ENCODE peak calls at places on chromosome 21, in eight cellular contexts. One of them, this sample, is unnamed. For H3K36me3, the result is how much of the 10 kb centered on the place peaks cover.

GRCh38 chr21:32174819-32175218 is 104.0 kb downstream of the MIS18A start:
- DNase-seq in IMR-90: no peak
- DNase-seq in HCT116: no peak
- DNase-seq in heart left ventricle: no peak
- DNase-seq in breast epithelium: no peak
- DNase-seq in prostate gland: no peak
- DNase-seq in ovary: no peak
- DNase-seq in sigmoid colon: no peak
- DNase-seq in this sample: no peak

GRCh38 chr21:26810266-26810665 is 34.9 kb downstream of the ADAMTS1 start:
- DNase-seq in sigmoid colon: no peak
- DNase-seq in HCT116: no peak
- DNase-seq in IMR-90: peak
- DNase-seq in breast epithelium: no peak
- DNase-seq in ovary: no peak
- DNase-seq in prostate gland: no peak
- DNase-seq in heart left ventricle: no peak
- DNase-seq in this sample: no peak

GRCh38 chr21:41369105-41369914 is 7.5 kb downstream of the MX2 start:
- DNase-seq in breast epithelium: peak
- DNase-seq in HCT116: no peak
- DNase-seq in prostate gland: no peak
- DNase-seq in IMR-90: no peak
- DNase-seq in ovary: peak
- DNase-seq in heart left ventricle: peak
- DNase-seq in sigmoid colon: peak
- DNase-seq in this sample: no peak

GRCh38 chr21:34576043-34576466 is 38.9 kb downstream of the RCAN1 start:
- DNase-seq in ovary: no peak
- DNase-seq in sigmoid colon: no peak
- DNase-seq in HCT116: no peak
- DNase-seq in prostate gland: peak
- DNase-seq in heart left ventricle: peak
- DNase-seq in breast epithelium: no peak
- DNase-seq in IMR-90: peak
- DNase-seq in this sample: no peak

GRCh38 chr21:19340303-19340702 is 936.7 kb upstream of the TMPRSS15 start:
- DNase-seq in IMR-90: no peak
- DNase-seq in ovary: no peak
- DNase-seq in sigmoid colon: no peak
- DNase-seq in HCT116: no peak
- DNase-seq in prostate gland: no peak
- DNase-seq in heart left ventricle: no peak
- DNase-seq in breast epithelium: no peak
- DNase-seq in this sample: no peak

GRCh38 chr21:36330904-36331303 is 10.9 kb downstream of the MORC3 start:
- DNase-seq in ovary: peak
- DNase-seq in sigmoid colon: no peak
- DNase-seq in heart left ventricle: no peak
- DNase-seq in HCT116: peak
- DNase-seq in breast epithelium: no peak
- DNase-seq in prostate gland: peak
- DNase-seq in IMR-90: peak
- DNase-seq in this sample: peak

GRCh38 chr21:16409341-16409740 is 679.6 kb downstream of the USP25 start:
- DNase-seq in HCT116: no peak
- DNase-seq in sigmoid colon: no peak
- DNase-seq in ovary: no peak
- DNase-seq in IMR-90: no peak
- DNase-seq in prostate gland: no peak
- DNase-seq in breast epithelium: no peak
- DNase-seq in heart left ventricle: no peak
- DNase-seq in this sample: no peak

GRCh38 chr21:36471254-36471723 is 8.6 kb downstream of the CLDN14 start:
- DNase-seq in ovary: no peak
- DNase-seq in IMR-90: peak
- DNase-seq in breast epithelium: no peak
- DNase-seq in sigmoid colon: no peak
- DNase-seq in prostate gland: no peak
- DNase-seq in HCT116: no peak
- DNase-seq in heart left ventricle: no peak
- DNase-seq in this sample: no peak

GRCh38 chr21:45997205-45997494 is 15.6 kb downstream of the COL6A1 start:
- DNase-seq in breast epithelium: no peak
- DNase-seq in heart left ventricle: peak
- DNase-seq in sigmoid colon: no peak
- DNase-seq in HCT116: no peak
- DNase-seq in prostate gland: no peak
- DNase-seq in IMR-90: no peak
- DNase-seq in ovary: no peak
- DNase-seq in this sample: no peak

GRCh38 chr21:45995686-45996179 is 14.2 kb downstream of the COL6A1 start:
- DNase-seq in HCT116: peak
- DNase-seq in prostate gland: no peak
- DNase-seq in ovary: peak
- DNase-seq in breast epithelium: peak
- DNase-seq in heart left ventricle: peak
- DNase-seq in sigmoid colon: peak
- DNase-seq in IMR-90: no peak
- DNase-seq in this sample: peak

GRCh38 chr21:45997495-45998275 is 16.1 kb downstream of the COL6A1 start:
- DNase-seq in IMR-90: no peak
- DNase-seq in prostate gland: no peak
- DNase-seq in heart left ventricle: peak
- DNase-seq in ovary: peak
- DNase-seq in HCT116: no peak
- DNase-seq in breast epithelium: peak
- DNase-seq in sigmoid colon: peak
- DNase-seq in this sample: peak

GRCh38 chr21:45994738-45995685 is 13.4 kb downstream of the COL6A1 start:
- DNase-seq in heart left ventricle: peak
- DNase-seq in HCT116: no peak
- DNase-seq in breast epithelium: peak
- DNase-seq in IMR-90: no peak
- DNase-seq in sigmoid colon: peak
- DNase-seq in prostate gland: no peak
- DNase-seq in ovary: peak
- DNase-seq in this sample: peak

GRCh38 chr21:45996311-45997204 is 15.0 kb downstream of the COL6A1 start:
- DNase-seq in IMR-90: no peak
- DNase-seq in prostate gland: no peak
- DNase-seq in breast epithelium: peak
- DNase-seq in ovary: peak
- DNase-seq in heart left ventricle: peak
- DNase-seq in sigmoid colon: peak
- DNase-seq in HCT116: no peak
- DNase-seq in this sample: peak
- H3K27ac ChIP-seq in IMR-90: peak
- H3K27ac ChIP-seq in prostate gland: no peak
- H3K27ac ChIP-seq in breast epithelium: peak
- H3K27ac ChIP-seq in ovary: peak
- H3K27ac ChIP-seq in heart left ventricle: peak
- H3K27ac ChIP-seq in sigmoid colon: peak
- H3K27ac ChIP-seq in HCT116: peak
- H3K27ac ChIP-seq in this sample: no peak

GRCh38 chr21:14548751-14549150 is 2.6 kb upstream of the SAMSN1 start:
- DNase-seq in ovary: no peak
- DNase-seq in heart left ventricle: no peak
- DNase-seq in breast epithelium: no peak
- DNase-seq in sigmoid colon: no peak
- DNase-seq in prostate gland: no peak
- DNase-seq in IMR-90: no peak
- DNase-seq in HCT116: no peak
- DNase-seq in this sample: no peak

GRCh38 chr21:14543983-14544382 is 2.1 kb downstream of the SAMSN1 start:
- DNase-seq in heart left ventricle: no peak
- DNase-seq in IMR-90: no peak
- DNase-seq in ovary: no peak
- DNase-seq in breast epithelium: no peak
- DNase-seq in sigmoid colon: no peak
- DNase-seq in HCT116: no peak
- DNase-seq in prostate gland: no peak
- DNase-seq in this sample: no peak

GRCh38 chr21:14542638-14543037 is 3.5 kb downstream of the SAMSN1 start:
- DNase-seq in IMR-90: no peak
- DNase-seq in ovary: no peak
- DNase-seq in HCT116: no peak
- DNase-seq in heart left ventricle: no peak
- DNase-seq in sigmoid colon: no peak
- DNase-seq in prostate gland: no peak
- DNase-seq in breast epithelium: no peak
- DNase-seq in this sample: no peak

GRCh38 chr21:14547834-14548513 is 1.9 kb upstream of the SAMSN1 start:
- DNase-seq in heart left ventricle: no peak
- DNase-seq in IMR-90: no peak
- DNase-seq in breast epithelium: no peak
- DNase-seq in HCT116: no peak
- DNase-seq in ovary: no peak
- DNase-seq in sigmoid colon: no peak
- DNase-seq in prostate gland: no peak
- DNase-seq in this sample: no peak

GRCh38 chr21:14545906-14546480 is at the start of gene SAMSN1:
- DNase-seq in sigmoid colon: peak
- DNase-seq in heart left ventricle: peak
- DNase-seq in IMR-90: no peak
- DNase-seq in ovary: no peak
- DNase-seq in breast epithelium: no peak
- DNase-seq in prostate gland: no peak
- DNase-seq in HCT116: no peak
- DNase-seq in this sample: no peak
- TF ChIP-seq POLR2A in sigmoid colon: peak
- TF ChIP-seq POLR2A in heart left ventricle: no peak
- TF ChIP-seq POLR2A in IMR-90: no peak
- TF ChIP-seq POLR2A in ovary: no peak
- TF ChIP-seq POLR2A in breast epithelium: no peak
- TF ChIP-seq POLR2A in prostate gland: peak
- TF ChIP-seq POLR2A in HCT116: no peak
- TF ChIP-seq POLR2A in this sample: peak

GRCh38 chr21:33514234-33514633 is 22.7 kb upstream of the DNAJC28 start:
- DNase-seq in ovary: no peak
- DNase-seq in breast epithelium: no peak
- DNase-seq in heart left ventricle: no peak
- DNase-seq in HCT116: no peak
- DNase-seq in IMR-90: peak
- DNase-seq in prostate gland: no peak
- DNase-seq in sigmoid colon: no peak
- DNase-seq in this sample: no peak

GRCh38 chr21:33522297-33522696 is 19.6 kb downstream of the GART start:
- DNase-seq in IMR-90: no peak
- DNase-seq in heart left ventricle: no peak
- DNase-seq in HCT116: no peak
- DNase-seq in breast epithelium: no peak
- DNase-seq in sigmoid colon: no peak
- DNase-seq in prostate gland: no peak
- DNase-seq in ovary: no peak
- DNase-seq in this sample: no peak

GRCh38 chr21:33522950-33523349 is 19.0 kb downstream of the GART start:
- DNase-seq in IMR-90: no peak
- DNase-seq in sigmoid colon: no peak
- DNase-seq in heart left ventricle: no peak
- DNase-seq in ovary: no peak
- DNase-seq in HCT116: no peak
- DNase-seq in breast epithelium: no peak
- DNase-seq in prostate gland: no peak
- DNase-seq in this sample: no peak

DNA sequence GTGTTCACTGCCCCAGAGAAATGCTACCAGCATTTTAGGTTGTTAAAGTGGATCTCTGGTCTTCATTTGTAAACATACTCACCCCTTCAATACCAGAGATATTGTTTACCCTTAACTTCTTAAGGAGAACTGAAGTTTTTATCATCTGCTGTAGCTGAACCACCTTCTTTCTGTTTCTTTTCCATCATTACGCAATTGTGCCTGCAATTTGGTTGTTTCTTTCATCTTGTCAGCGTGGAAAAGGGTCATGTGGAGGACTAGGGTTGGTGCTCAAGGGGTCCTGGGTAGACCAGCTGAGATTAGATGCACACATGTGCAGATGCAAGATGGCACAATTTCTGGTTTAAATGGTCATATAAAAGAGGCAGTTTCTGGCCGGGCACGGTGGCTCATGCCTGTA is 23.0 kb downstream of the GART start:
- DNase-seq in breast epithelium: no peak
- DNase-seq in ovary: no peak
- DNase-seq in IMR-90: no peak
- DNase-seq in HCT116: no peak
- DNase-seq in prostate gland: no peak
- DNase-seq in sigmoid colon: no peak
- DNase-seq in heart left ventricle: no peak
- DNase-seq in this sample: no peak
- H3K36me3 ChIP-seq in breast epithelium: under half
- H3K36me3 ChIP-seq in ovary: under half
- H3K36me3 ChIP-seq in IMR-90: under half
- H3K36me3 ChIP-seq in HCT116: under half
- H3K36me3 ChIP-seq in prostate gland: under half
- H3K36me3 ChIP-seq in sigmoid colon: under half
- H3K36me3 ChIP-seq in heart left ventricle: half or more
- H3K36me3 ChIP-seq in this sample: under half

GRCh38 chr21:14591882-14592281 is 45.8 kb upstream of the SAMSN1 start:
- DNase-seq in ovary: no peak
- DNase-seq in heart left ventricle: peak
- DNase-seq in IMR-90: no peak
- DNase-seq in HCT116: no peak
- DNase-seq in breast epithelium: no peak
- DNase-seq in prostate gland: no peak
- DNase-seq in sigmoid colon: no peak
- DNase-seq in this sample: peak

GRCh38 chr21:14587266-14587665 is 41.2 kb upstream of the SAMSN1 start:
- DNase-seq in breast epithelium: no peak
- DNase-seq in ovary: no peak
- DNase-seq in sigmoid colon: no peak
- DNase-seq in heart left ventricle: no peak
- DNase-seq in HCT116: no peak
- DNase-seq in prostate gland: no peak
- DNase-seq in IMR-90: no peak
- DNase-seq in this sample: no peak

GRCh38 chr21:14591277-14591876 is 45.3 kb upstream of the SAMSN1 start:
- DNase-seq in heart left ventricle: no peak
- DNase-seq in HCT116: no peak
- DNase-seq in ovary: no peak
- DNase-seq in breast epithelium: no peak
- DNase-seq in IMR-90: no peak
- DNase-seq in sigmoid colon: no peak
- DNase-seq in prostate gland: no peak
- DNase-seq in this sample: no peak

GRCh38 chr21:14585122-14585521 is 39.0 kb upstream of the SAMSN1 start:
- DNase-seq in HCT116: no peak
- DNase-seq in sigmoid colon: no peak
- DNase-seq in IMR-90: no peak
- DNase-seq in breast epithelium: no peak
- DNase-seq in prostate gland: no peak
- DNase-seq in ovary: no peak
- DNase-seq in heart left ventricle: no peak
- DNase-seq in this sample: no peak

DNA sequence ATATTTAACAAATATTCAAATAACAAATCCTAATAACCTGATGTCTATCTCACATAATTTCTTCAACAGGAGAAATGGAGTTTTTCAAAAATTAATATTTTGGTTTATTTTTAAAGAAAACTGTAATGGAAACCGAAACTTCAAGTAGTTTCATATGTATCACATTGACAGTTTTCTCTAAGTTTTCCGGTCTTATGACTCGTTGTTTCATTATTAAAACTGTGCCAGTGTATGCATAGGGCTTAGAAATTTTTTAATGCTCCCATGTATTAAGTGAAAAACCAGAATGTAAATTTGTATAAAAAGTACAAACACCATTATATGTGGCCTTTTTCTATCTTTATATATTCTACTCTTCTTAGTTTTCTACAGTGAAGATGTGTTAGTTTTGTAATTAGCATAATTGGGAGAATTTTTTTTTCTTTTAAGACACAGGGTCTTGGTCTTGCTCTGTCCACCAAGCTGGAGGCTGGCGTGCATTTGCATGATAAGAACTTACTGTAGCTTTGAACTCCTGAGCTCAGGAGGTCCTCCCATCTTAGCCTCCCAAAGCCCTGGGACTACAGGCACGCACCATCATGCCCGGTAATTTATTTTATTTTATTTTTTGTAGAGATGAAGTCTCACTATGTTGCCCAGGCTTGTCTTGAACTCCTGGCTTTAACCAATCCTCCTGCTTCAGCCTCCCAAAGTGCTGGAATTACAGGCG is 43.9 kb upstream of the SAMSN1 start:
- DNase-seq in breast epithelium: no peak
- DNase-seq in sigmoid colon: no peak
- DNase-seq in ovary: no peak
- DNase-seq in HCT116: no peak
- DNase-seq in prostate gland: no peak
- DNase-seq in IMR-90: no peak
- DNase-seq in heart left ventricle: no peak
- DNase-seq in this sample: no peak
- H3K27ac ChIP-seq in breast epithelium: no peak
- H3K27ac ChIP-seq in sigmoid colon: no peak
- H3K27ac ChIP-seq in ovary: no peak
- H3K27ac ChIP-seq in HCT116: no peak
- H3K27ac ChIP-seq in prostate gland: no peak
- H3K27ac ChIP-seq in IMR-90: no peak
- H3K27ac ChIP-seq in heart left ventricle: no peak
- H3K27ac ChIP-seq in this sample: no peak